ENCODE peak calls at places on chromosomes 3 and 15, in ten cellular contexts. L is nephron progenitor cell, X is B cell, Q is left lung, I is transverse colon, A is tibial artery, N is fibroblast of pulmonary artery, M is HFFc6, B is mammary epithelial cell, G is endodermal cell. Z is an unnamed sample.

GRCh38 chr3:89613241-89613640 is 505.8 kb downstream of the EPHA3 start:
- DNase-seq in G (peak; percentile 49), X (no peak), M (no peak), L (no peak), A (no peak), I (no peak), N (no peak), Q (no peak), B (no peak), Z (no peak)

GRCh38 chr3:141063831-141064230 is 12.7 kb downstream of the SPSB4 start:
- DNase-seq in G (peak; percentile 46), B (no peak), Q (no peak), I (no peak), M (no peak), L (no peak), N (no peak), X (no peak), A (no peak), Z (no peak)

GRCh38 chr3:141330235-141330634 is 38.1 kb upstream of the ZBTB38 start:
- DNase-seq in Q (no peak), X (no peak), I (no peak), B (no peak), M (no peak), N (no peak), L (no peak), A (no peak), G (no peak), Z (no peak)

GRCh38 chr3:175270199-175270837 is 411.2 kb downstream of the NAALADL2 start:
- DNase-seq in L (no peak), N (peak; percentile 57), I (no peak), Q (no peak), B (peak; percentile 45), X (no peak), G (no peak), M (peak; percentile 74), A (no peak), Z (no peak)

GRCh38 chr3:4996223-4996765 is 17.1 kb downstream of the BHLHE40 start:
- DNase-seq in I (no peak), X (no peak), N (no peak), Q (no peak), L (no peak), B (no peak), A (no peak), M (no peak), G (peak; percentile 35), Z (no peak)

GRCh38 chr3:130699765-130700164 is 46.9 kb downstream of the PIK3R4 start:
- DNase-seq in I (no peak), B (peak; percentile 31), M (peak; percentile 45), L (no peak), N (peak; percentile 45), A (no peak), G (no peak), Q (no peak), X (no peak), Z (no peak)

GRCh38 chr15:27669641-27670040 is 429.5 kb downstream of the OCA2 start:
- DNase-seq in M (no peak), L (no peak), B (no peak), A (no peak), N (no peak), G (no peak), I (no peak), Q (no peak), X (no peak), Z (no peak)

GRCh38 chr15:77986891-77987764 is 90.4 kb downstream of the TBC1D2B start:
- DNase-seq in L (peak; percentile 45), G (peak; percentile 82), I (no peak), N (no peak), B (no peak), M (no peak), X (no peak), A (no peak), Q (peak; percentile 69), Z (no peak)

GRCh38 chr3:140501054-140501769 is 176.7 kb upstream of the TRIM42 start:
- DNase-seq in A (no peak), G (no peak), I (no peak), N (no peak), Q (no peak), M (no peak), L (no peak), X (no peak), B (no peak), Z (no peak)

GRCh38 chr15:70517194-70517590 is 246.2 kb downstream of the UACA start:
- DNase-seq in X (no peak), G (no peak), N (no peak), Q (no peak), B (no peak), M (no peak), L (no peak), I (no peak), A (no peak), Z (no peak)

GRCh38 chr15:66594836-66595235 is 29.0 kb upstream of the LCTL start:
- DNase-seq in G (no peak), I (no peak), X (no peak), Q (no peak), M (no peak), B (no peak), N (no peak), L (no peak), A (no peak), Z (no peak)

GRCh38 chr3:64815195-64815627 is 127.4 kb upstream of the ADAMTS9 start:
- DNase-seq in A (no peak), L (no peak), B (peak; percentile 38), I (no peak), N (peak; percentile 90), Q (no peak), G (no peak), M (no peak), X (no peak), Z (no peak)

GRCh38 chr3:132038198-132038825 is 3.5 kb upstream of the CPNE4 start:
- DNase-seq in Q (no peak), L (no peak), M (peak; percentile 24), X (no peak), A (no peak), N (peak; percentile 53), G (no peak), B (peak; percentile 49), I (no peak), Z (no peak)

GRCh38 chr15:27990411-27991338 is 108.4 kb downstream of the OCA2 start:
- DNase-seq in N (no peak), I (no peak), Q (no peak), L (no peak), B (no peak), G (no peak), M (no peak), A (no peak), X (no peak), Z (no peak)

GRCh38 chr15:62219799-62220198 is 54.7 kb upstream of the C2CD4B start:
- DNase-seq in G (no peak), L (no peak), M (no peak), I (no peak), N (no peak), A (no peak), B (no peak), X (no peak), Q (no peak), Z (no peak)
- TF ChIP-seq CTCF in G (no peak), L (no peak), M (no peak), I (no peak), N (no peak), A (no peak), B (no peak), X (no peak), Q (no peak), Z (no peak)

GRCh38 chr3:173529062-173529711 is 131.6 kb downstream of the NLGN1 start:
- DNase-seq in G (peak; percentile 78), X (no peak), A (no peak), L (no peak), M (no peak), N (peak; percentile 6), I (no peak), Q (no peak), B (peak; percentile 38), Z (no peak)
- TF ChIP-seq CTCF in G (peak; percentile 88), X (no peak), A (no peak), L (peak; percentile 38), M (peak; percentile 73), N (peak; percentile 36), I (no peak), Q (peak; percentile 17), B (peak; percentile 61), Z (peak; percentile 71)

GRCh38 chr3:179826247-179826637 is 173.4 kb downstream of the USP13 start:
- DNase-seq in M (no peak), B (no peak), L (no peak), X (no peak), A (no peak), Q (no peak), N (no peak), G (no peak), I (no peak), Z (no peak)

GRCh38 chr3:179825527-179826246 is 172.8 kb downstream of the USP13 start:
- DNase-seq in I (no peak), M (no peak), Q (no peak), G (no peak), X (no peak), A (no peak), B (no peak), N (no peak), L (no peak), Z (no peak)

GRCh38 chr3:179828738-179829137 is 175.9 kb downstream of the USP13 start:
- DNase-seq in X (no peak), L (no peak), A (no peak), B (no peak), I (no peak), N (no peak), G (no peak), Q (no peak), M (no peak), Z (no peak)

GRCh38 chr3:179832333-179832854 is 179.6 kb downstream of the USP13 start:
- DNase-seq in A (no peak), I (no peak), N (no peak), L (no peak), Q (no peak), B (no peak), M (no peak), X (no peak), G (no peak), Z (no peak)

GRCh38 chr3:179829391-179829790 is 176.6 kb downstream of the USP13 start:
- DNase-seq in B (no peak), N (no peak), X (no peak), A (no peak), M (no peak), I (no peak), G (peak; percentile 69), Q (no peak), L (no peak), Z (no peak)
- TF ChIP-seq CTCF in B (no peak), N (no peak), X (no peak), A (no peak), M (no peak), I (no peak), G (peak; percentile 53), Q (no peak), L (no peak), Z (no peak)

DNA sequence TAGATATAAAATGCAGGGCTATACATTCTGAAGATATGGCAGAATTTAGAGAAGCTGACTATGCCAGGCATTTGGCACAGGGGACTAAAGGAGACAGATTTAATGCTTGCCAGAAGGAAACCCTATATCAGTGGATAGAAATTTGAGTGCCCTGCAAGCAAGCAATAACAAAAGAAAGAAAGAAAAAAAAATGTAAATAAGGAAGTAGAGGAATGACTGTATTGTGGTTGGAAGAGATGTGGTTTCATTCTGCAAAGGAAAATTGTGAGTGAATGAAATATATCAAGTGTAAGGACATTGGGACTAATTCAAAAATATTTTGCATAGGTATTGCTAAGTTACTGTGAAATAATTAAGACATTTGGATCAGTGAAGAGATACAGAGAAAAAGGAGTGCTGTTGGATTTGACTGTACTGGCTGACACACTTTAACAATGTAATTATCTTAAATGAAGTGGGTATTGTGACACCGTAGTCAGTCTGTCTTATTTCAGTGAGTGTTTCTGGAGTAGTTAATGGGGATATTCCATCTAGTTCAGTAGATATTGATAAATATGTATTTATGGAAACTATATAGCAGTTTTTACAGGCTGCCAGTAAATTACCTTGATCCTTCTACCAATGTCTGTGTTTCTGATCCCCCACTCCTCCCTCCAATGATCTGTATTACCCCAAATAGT is 418.2 kb downstream of the CNTN4 start:
- DNase-seq in B (no peak), X (no peak), N (no peak), A (no peak), I (no peak), Q (no peak), G (no peak), L (no peak), M (no peak), Z (no peak)
- TF ChIP-seq CTCF in B (no peak), X (no peak), N (no peak), A (no peak), I (no peak), Q (no peak), G (no peak), L (no peak), M (no peak), Z (no peak)